ENCODE peak calls at places on chromosome 13, in nine cellular contexts. One of them, this sample, is unnamed.
A peak's percentile ranks its signal among the peaks of the same experiment; 100 is the strongest.

GRCh38 chr13:27791146-27791900 is 960 bp upstream of the GSX1 start:
- DNase-seq in left ventricle myocardium inferior: no peak
- DNase-seq in fibroblast of mammary gland: no peak
- DNase-seq in WTC11: no peak
- DNase-seq in suprapubic skin: no peak
- DNase-seq in lung: no peak
- DNase-seq in heart left ventricle: no peak
- DNase-seq in neural progenitor cell: no peak
- DNase-seq in lower lobe of right lung: no peak
- DNase-seq in this sample: no peak

GRCh38 chr13:107200491-107200890 is 632.6 kb upstream of the ARGLU1 start:
- DNase-seq in left ventricle myocardium inferior: no peak
- DNase-seq in fibroblast of mammary gland: no peak
- DNase-seq in WTC11: no peak
- DNase-seq in suprapubic skin: no peak
- DNase-seq in lung: no peak
- DNase-seq in heart left ventricle: no peak
- DNase-seq in neural progenitor cell: no peak
- DNase-seq in lower lobe of right lung: no peak
- DNase-seq in this sample: no peak

GRCh38 chr13:100565291-100565690 is 23.3 kb downstream of the GGACT start:
- DNase-seq in left ventricle myocardium inferior: no peak
- DNase-seq in fibroblast of mammary gland: no peak
- DNase-seq in WTC11: no peak
- DNase-seq in suprapubic skin: no peak
- DNase-seq in lung: no peak
- DNase-seq in heart left ventricle: no peak
- DNase-seq in neural progenitor cell: no peak
- DNase-seq in lower lobe of right lung: no peak
- DNase-seq in this sample: no peak

GRCh38 chr13:109647046-109647445 is 139.3 kb downstream of the IRS2 start:
- DNase-seq in left ventricle myocardium inferior: no peak
- DNase-seq in fibroblast of mammary gland: peak; percentile 64
- DNase-seq in WTC11: no peak
- DNase-seq in suprapubic skin: no peak
- DNase-seq in lung: no peak
- DNase-seq in heart left ventricle: no peak
- DNase-seq in neural progenitor cell: peak; percentile 35
- DNase-seq in lower lobe of right lung: no peak
- DNase-seq in this sample: no peak

GRCh38 chr13:102597029-102598015 is 536 bp downstream of the TPP2 start:
- DNase-seq in left ventricle myocardium inferior: peak; percentile 16
- DNase-seq in fibroblast of mammary gland: no peak
- DNase-seq in WTC11: no peak
- DNase-seq in suprapubic skin: peak; percentile 80
- DNase-seq in lung: no peak
- DNase-seq in heart left ventricle: peak; percentile 65
- DNase-seq in neural progenitor cell: peak; percentile 42
- DNase-seq in lower lobe of right lung: peak; percentile 55
- DNase-seq in this sample: no peak

GRCh38 chr13:37168151-37168550 is 62.7 kb upstream of the CSNK1A1L start:
- DNase-seq in left ventricle myocardium inferior: no peak
- DNase-seq in fibroblast of mammary gland: no peak
- DNase-seq in WTC11: no peak
- DNase-seq in suprapubic skin: no peak
- DNase-seq in lung: no peak
- DNase-seq in heart left ventricle: no peak
- DNase-seq in neural progenitor cell: no peak
- DNase-seq in lower lobe of right lung: no peak
- DNase-seq in this sample: no peak

GRCh38 chr13:91399189-91400093 is 1.0 kb downstream of the GPC5 start:
- DNase-seq in left ventricle myocardium inferior: no peak
- DNase-seq in fibroblast of mammary gland: no peak
- DNase-seq in WTC11: peak; percentile 16
- DNase-seq in suprapubic skin: no peak
- DNase-seq in lung: no peak
- DNase-seq in heart left ventricle: peak; percentile 59
- DNase-seq in neural progenitor cell: peak; percentile 34
- DNase-seq in lower lobe of right lung: no peak
- DNase-seq in this sample: peak; percentile 91

GRCh38 chr13:64855506-64855905 is 2374.6 kb downstream of the PCDH9 start:
- DNase-seq in left ventricle myocardium inferior: no peak
- DNase-seq in fibroblast of mammary gland: peak; percentile 1
- DNase-seq in WTC11: no peak
- DNase-seq in suprapubic skin: no peak
- DNase-seq in lung: no peak
- DNase-seq in heart left ventricle: no peak
- DNase-seq in neural progenitor cell: no peak
- DNase-seq in lower lobe of right lung: no peak
- DNase-seq in this sample: no peak

GRCh38 chr13:99347335-99347878 is 40.2 kb upstream of the GPR183 start:
- DNase-seq in left ventricle myocardium inferior: no peak
- DNase-seq in fibroblast of mammary gland: no peak
- DNase-seq in WTC11: no peak
- DNase-seq in suprapubic skin: no peak
- DNase-seq in lung: no peak
- DNase-seq in heart left ventricle: no peak
- DNase-seq in neural progenitor cell: no peak
- DNase-seq in lower lobe of right lung: no peak
- DNase-seq in this sample: no peak

GRCh38 chr13:46160065-46160464 is 21.9 kb downstream of the LCP1 start:
- DNase-seq in left ventricle myocardium inferior: no peak
- DNase-seq in fibroblast of mammary gland: no peak
- DNase-seq in WTC11: no peak
- DNase-seq in suprapubic skin: no peak
- DNase-seq in lung: no peak
- DNase-seq in heart left ventricle: no peak
- DNase-seq in neural progenitor cell: no peak
- DNase-seq in lower lobe of right lung: no peak
- DNase-seq in this sample: no peak

GRCh38 chr13:114226088-114226487 is 8.6 kb upstream of the CDC16 start:
- DNase-seq in left ventricle myocardium inferior: no peak
- DNase-seq in fibroblast of mammary gland: no peak
- DNase-seq in WTC11: no peak
- DNase-seq in suprapubic skin: no peak
- DNase-seq in lung: no peak
- DNase-seq in heart left ventricle: no peak
- DNase-seq in neural progenitor cell: no peak
- DNase-seq in lower lobe of right lung: no peak
- DNase-seq in this sample: no peak

GRCh38 chr13:114110091-114110829 is 22.2 kb downstream of the RASA3 start:
- DNase-seq in left ventricle myocardium inferior: no peak
- DNase-seq in fibroblast of mammary gland: peak; percentile 50
- DNase-seq in WTC11: peak; percentile 46
- DNase-seq in suprapubic skin: no peak
- DNase-seq in lung: no peak
- DNase-seq in heart left ventricle: peak; percentile 72
- DNase-seq in neural progenitor cell: peak; percentile 68
- DNase-seq in lower lobe of right lung: peak; percentile 78
- DNase-seq in this sample: peak; percentile 90

GRCh38 chr13:85816413-85816812 is 17.2 kb upstream of the SLITRK6 start:
- DNase-seq in left ventricle myocardium inferior: no peak
- DNase-seq in fibroblast of mammary gland: peak; percentile 1
- DNase-seq in WTC11: no peak
- DNase-seq in suprapubic skin: no peak
- DNase-seq in lung: no peak
- DNase-seq in heart left ventricle: no peak
- DNase-seq in neural progenitor cell: no peak
- DNase-seq in lower lobe of right lung: no peak
- DNase-seq in this sample: no peak

GRCh38 chr13:78102121-78102677 is 183.6 kb upstream of the EDNRB start:
- DNase-seq in left ventricle myocardium inferior: peak; percentile 29
- DNase-seq in fibroblast of mammary gland: peak; percentile 92
- DNase-seq in WTC11: no peak
- DNase-seq in suprapubic skin: no peak
- DNase-seq in lung: peak; percentile 36
- DNase-seq in heart left ventricle: no peak
- DNase-seq in neural progenitor cell: no peak
- DNase-seq in lower lobe of right lung: no peak
- DNase-seq in this sample: no peak

GRCh38 chr13:45851171-45851889 is at the start of gene SIAH3:
- DNase-seq in left ventricle myocardium inferior: no peak
- DNase-seq in fibroblast of mammary gland: peak; percentile 29
- DNase-seq in WTC11: peak; percentile 23
- DNase-seq in suprapubic skin: no peak
- DNase-seq in lung: no peak
- DNase-seq in heart left ventricle: no peak
- DNase-seq in neural progenitor cell: peak; percentile 34
- DNase-seq in lower lobe of right lung: no peak
- DNase-seq in this sample: no peak

GRCh38 chr13:98175823-98176222 is 1.2 kb downstream of the RNF113B start:
- DNase-seq in left ventricle myocardium inferior: no peak
- DNase-seq in fibroblast of mammary gland: no peak
- DNase-seq in WTC11: no peak
- DNase-seq in suprapubic skin: no peak
- DNase-seq in lung: no peak
- DNase-seq in heart left ventricle: no peak
- DNase-seq in neural progenitor cell: peak; percentile 39
- DNase-seq in lower lobe of right lung: no peak
- DNase-seq in this sample: no peak

GRCh38 chr13:99916366-99917103 is 55.0 kb downstream of the ZIC5 start:
- DNase-seq in left ventricle myocardium inferior: no peak
- DNase-seq in fibroblast of mammary gland: peak; percentile 76
- DNase-seq in WTC11: no peak
- DNase-seq in suprapubic skin: no peak
- DNase-seq in lung: no peak
- DNase-seq in heart left ventricle: no peak
- DNase-seq in neural progenitor cell: peak; percentile 49
- DNase-seq in lower lobe of right lung: no peak
- DNase-seq in this sample: no peak

DNA sequence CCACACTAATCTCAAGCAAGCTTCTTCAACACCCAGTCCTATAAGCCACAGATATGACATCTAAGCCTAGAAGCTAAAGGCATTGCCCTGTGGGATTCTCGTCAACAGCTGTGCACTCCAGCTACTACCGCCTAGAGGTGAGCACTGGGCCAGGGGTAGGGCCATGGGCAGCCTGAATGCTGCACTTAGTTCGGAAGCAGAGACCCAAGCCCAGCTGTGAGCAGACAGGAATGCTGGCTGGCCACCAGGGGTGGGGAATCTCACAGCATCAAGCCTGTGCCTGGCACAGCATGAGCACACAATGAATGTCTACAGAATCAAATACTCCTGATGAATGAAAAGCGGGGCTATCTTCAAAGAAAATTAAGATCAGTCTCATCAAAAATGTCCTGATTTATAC is 167.5 kb upstream of the UBL3 start:
- DNase-seq in left ventricle myocardium inferior: no peak
- DNase-seq in fibroblast of mammary gland: no peak
- DNase-seq in WTC11: peak; percentile 51
- DNase-seq in suprapubic skin: no peak
- DNase-seq in lung: no peak
- DNase-seq in heart left ventricle: no peak
- DNase-seq in neural progenitor cell: peak; percentile 65
- DNase-seq in lower lobe of right lung: no peak
- DNase-seq in this sample: no peak
- TF ChIP-seq CTCF in left ventricle myocardium inferior: no peak
- TF ChIP-seq CTCF in fibroblast of mammary gland: no peak
- TF ChIP-seq CTCF in WTC11: no peak
- TF ChIP-seq CTCF in suprapubic skin: no peak
- TF ChIP-seq CTCF in lung: no peak
- TF ChIP-seq CTCF in heart left ventricle: no peak
- TF ChIP-seq CTCF in neural progenitor cell: peak; percentile 21
- TF ChIP-seq CTCF in lower lobe of right lung: no peak
- TF ChIP-seq CTCF in this sample: peak; percentile 37

GRCh38 chr13:49869514-49869913 is 66.6 kb downstream of the SPRYD7 start:
- DNase-seq in left ventricle myocardium inferior: no peak
- DNase-seq in fibroblast of mammary gland: peak; percentile 47
- DNase-seq in WTC11: peak; percentile 69
- DNase-seq in suprapubic skin: no peak
- DNase-seq in lung: no peak
- DNase-seq in heart left ventricle: no peak
- DNase-seq in neural progenitor cell: peak; percentile 57
- DNase-seq in lower lobe of right lung: no peak
- DNase-seq in this sample: no peak
- TF ChIP-seq CTCF in left ventricle myocardium inferior: peak; percentile 28
- TF ChIP-seq CTCF in fibroblast of mammary gland: peak; percentile 44
- TF ChIP-seq CTCF in WTC11: peak; percentile 24
- TF ChIP-seq CTCF in suprapubic skin: no peak
- TF ChIP-seq CTCF in lung: no peak
- TF ChIP-seq CTCF in heart left ventricle: peak; percentile 22
- TF ChIP-seq CTCF in neural progenitor cell: peak; percentile 57
- TF ChIP-seq CTCF in lower lobe of right lung: peak; percentile 30
- TF ChIP-seq CTCF in this sample: peak; percentile 65

DNA sequence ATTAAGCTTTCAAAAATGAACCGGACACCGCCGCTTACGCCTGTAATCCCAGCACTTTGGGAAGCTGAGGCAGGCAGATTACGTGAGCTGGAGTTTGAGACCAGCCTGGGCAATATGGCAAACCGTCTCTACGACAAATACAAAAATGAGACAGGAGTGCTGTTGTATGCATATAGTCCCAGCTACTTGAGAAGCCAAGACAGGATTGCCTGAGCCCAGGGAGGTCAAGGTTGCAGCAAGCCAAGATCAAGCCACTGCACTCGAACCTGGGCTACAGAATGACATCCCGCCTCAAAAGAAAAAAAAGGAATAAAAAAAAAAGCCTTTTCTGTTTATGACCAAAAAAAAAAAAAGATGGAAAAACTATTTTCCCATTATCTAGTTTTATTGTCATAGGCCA is 96.4 kb downstream of the RBM26 start:
- DNase-seq in left ventricle myocardium inferior: no peak
- DNase-seq in fibroblast of mammary gland: no peak
- DNase-seq in WTC11: no peak
- DNase-seq in suprapubic skin: no peak
- DNase-seq in lung: no peak
- DNase-seq in heart left ventricle: no peak
- DNase-seq in neural progenitor cell: no peak
- DNase-seq in lower lobe of right lung: no peak
- DNase-seq in this sample: no peak
- TF ChIP-seq CTCF in left ventricle myocardium inferior: no peak
- TF ChIP-seq CTCF in fibroblast of mammary gland: no peak
- TF ChIP-seq CTCF in WTC11: no peak
- TF ChIP-seq CTCF in suprapubic skin: no peak
- TF ChIP-seq CTCF in lung: no peak
- TF ChIP-seq CTCF in heart left ventricle: no peak
- TF ChIP-seq CTCF in neural progenitor cell: no peak
- TF ChIP-seq CTCF in lower lobe of right lung: no peak
- TF ChIP-seq CTCF in this sample: no peak

DNA sequence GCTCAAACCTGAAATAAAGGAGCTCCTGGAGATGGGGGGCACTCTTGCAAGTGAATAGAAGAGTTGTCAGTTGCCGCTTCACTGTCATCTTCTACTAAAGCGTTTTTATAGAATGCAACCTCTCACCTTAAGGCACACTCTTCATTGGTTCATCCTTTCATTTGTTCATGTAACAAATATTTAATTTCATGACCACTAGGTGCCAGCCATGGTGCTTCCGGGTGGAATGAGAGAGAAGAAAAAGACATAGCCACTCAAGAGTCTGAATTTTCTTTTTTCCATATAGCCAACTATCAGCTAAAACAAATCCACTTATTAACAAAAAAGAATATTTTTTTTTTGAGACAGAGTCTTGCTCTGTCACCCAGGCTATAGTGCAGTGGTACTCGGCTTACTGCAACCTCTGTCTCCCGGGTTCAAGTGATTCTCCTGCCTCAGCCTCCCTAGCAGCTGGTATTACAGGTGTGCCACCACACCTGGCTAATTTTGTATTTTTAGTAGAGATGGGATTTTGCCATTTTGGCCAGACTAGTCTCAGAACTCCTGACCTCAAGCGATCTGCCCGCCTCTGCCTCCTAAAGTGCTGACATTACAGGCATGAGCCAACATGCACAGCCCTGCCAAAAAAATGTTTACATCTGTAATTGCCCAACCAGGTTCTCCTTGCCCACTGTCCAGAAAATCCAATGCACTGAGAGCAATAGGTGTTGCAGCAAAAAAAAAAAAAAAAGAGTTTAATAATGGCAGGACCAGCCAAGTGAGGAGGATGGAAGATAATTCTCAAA is 22.1 kb upstream of the SACS start:
- DNase-seq in left ventricle myocardium inferior: no peak
- DNase-seq in fibroblast of mammary gland: no peak
- DNase-seq in WTC11: no peak
- DNase-seq in suprapubic skin: no peak
- DNase-seq in lung: no peak
- DNase-seq in heart left ventricle: no peak
- DNase-seq in neural progenitor cell: no peak
- DNase-seq in lower lobe of right lung: no peak
- DNase-seq in this sample: no peak
- TF ChIP-seq CTCF in left ventricle myocardium inferior: no peak
- TF ChIP-seq CTCF in fibroblast of mammary gland: no peak
- TF ChIP-seq CTCF in WTC11: no peak
- TF ChIP-seq CTCF in suprapubic skin: no peak
- TF ChIP-seq CTCF in lung: no peak
- TF ChIP-seq CTCF in heart left ventricle: no peak
- TF ChIP-seq CTCF in neural progenitor cell: no peak
- TF ChIP-seq CTCF in lower lobe of right lung: no peak
- TF ChIP-seq CTCF in this sample: peak; percentile 33